ENCODE peak calls at places on chromosome 14, in four cellular contexts. Z, R, L and S are unnamed samples.

GRCh38 chr14:51419685-51420084 is 179.6 kb downstream of the TMX1 start:
- DNase-seq in Z (peak; percentile 32), R (no peak), L (no peak), S (no peak)

GRCh38 chr14:28294834-28295440 is 471.6 kb upstream of the FOXG1 start:
- DNase-seq in Z (peak; percentile 42), R (no peak), L (no peak), S (no peak)

GRCh38 chr14:69543341-69544249 is 31.1 kb downstream of the CCDC177 start:
- DNase-seq in Z (peak; percentile 80), R (peak; percentile 93), L (peak; percentile 46), S (no peak)

GRCh38 chr14:100115726-100116125 is 43.7 kb downstream of the DEGS2 start:
- DNase-seq in Z (no peak), R (no peak), L (no peak), S (no peak)

GRCh38 chr14:23055621-23056256 is 1.6 kb downstream of the CDH24 start:
- DNase-seq in Z (no peak), R (peak; percentile 29), L (no peak), S (peak; percentile 90)

GRCh38 chr14:72822946-72823611 is 70.8 kb downstream of the DPF3 start:
- DNase-seq in Z (no peak), R (no peak), L (no peak), S (no peak)

GRCh38 chr14:63766616-63767015 is 38.8 kb upstream of the SGPP1 start:
- DNase-seq in Z (no peak), R (no peak), L (no peak), S (no peak)

GRCh38 chr14:90295870-90296516 is 35.7 kb downstream of the NRDE2 start:
- DNase-seq in Z (no peak), R (peak; percentile 67), L (no peak), S (peak; percentile 50)

GRCh38 chr14:37973031-37973908 is 234.4 kb upstream of the SSTR1 start:
- DNase-seq in Z (no peak), R (no peak), L (no peak), S (no peak)

GRCh38 chr14:55884819-55885218 is 233.4 kb upstream of the PELI2 start:
- DNase-seq in Z (no peak), R (no peak), L (no peak), S (no peak)

GRCh38 chr14:79834856-79835255 is 376.4 kb downstream of the DIO2 start:
- DNase-seq in Z (no peak), R (no peak), L (no peak), S (no peak)

GRCh38 chr14:79836577-79836976 is 374.7 kb downstream of the DIO2 start:
- DNase-seq in Z (no peak), R (peak; percentile 66), L (no peak), S (no peak)

DNA sequence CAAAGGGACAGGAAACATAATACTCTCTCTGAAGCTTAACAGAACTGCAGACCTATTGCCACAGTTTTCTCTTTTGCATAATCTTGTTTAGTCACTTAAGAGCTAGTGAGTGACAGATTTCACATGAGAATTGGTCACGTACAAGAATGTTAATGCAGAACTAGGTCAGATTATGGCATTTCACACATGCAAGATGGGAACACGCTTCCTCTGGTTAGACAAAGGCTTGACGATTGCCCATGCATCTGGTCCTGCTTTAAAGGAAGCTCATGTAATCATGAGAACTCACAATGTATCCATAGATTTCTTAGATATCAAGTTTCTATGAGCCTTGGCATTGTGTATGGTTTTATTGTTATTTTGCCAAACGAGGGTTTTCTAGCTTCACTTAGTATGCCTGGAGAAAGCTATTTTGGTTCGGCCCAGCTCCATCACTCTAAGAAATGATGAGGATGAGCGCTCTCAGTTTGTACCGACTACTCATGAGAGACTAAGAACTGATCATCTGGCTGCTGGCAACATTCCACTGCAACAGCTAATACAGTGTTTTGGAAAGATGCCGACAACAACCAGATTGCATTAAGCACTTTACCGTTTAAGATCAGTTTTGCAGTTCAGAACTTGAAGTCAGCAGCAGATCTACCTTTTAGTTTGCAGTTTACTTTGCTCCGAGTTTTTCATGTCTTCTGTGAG is 380.0 kb downstream of the DIO2 start:
- DNase-seq in Z (no peak), R (peak; percentile 86), L (no peak), S (no peak)
- H3K4me3 ChIP-seq in Z (no peak overlapping the region), R (no peak overlapping the region), L (no peak overlapping the region), S (no peak overlapping the region)

DNA sequence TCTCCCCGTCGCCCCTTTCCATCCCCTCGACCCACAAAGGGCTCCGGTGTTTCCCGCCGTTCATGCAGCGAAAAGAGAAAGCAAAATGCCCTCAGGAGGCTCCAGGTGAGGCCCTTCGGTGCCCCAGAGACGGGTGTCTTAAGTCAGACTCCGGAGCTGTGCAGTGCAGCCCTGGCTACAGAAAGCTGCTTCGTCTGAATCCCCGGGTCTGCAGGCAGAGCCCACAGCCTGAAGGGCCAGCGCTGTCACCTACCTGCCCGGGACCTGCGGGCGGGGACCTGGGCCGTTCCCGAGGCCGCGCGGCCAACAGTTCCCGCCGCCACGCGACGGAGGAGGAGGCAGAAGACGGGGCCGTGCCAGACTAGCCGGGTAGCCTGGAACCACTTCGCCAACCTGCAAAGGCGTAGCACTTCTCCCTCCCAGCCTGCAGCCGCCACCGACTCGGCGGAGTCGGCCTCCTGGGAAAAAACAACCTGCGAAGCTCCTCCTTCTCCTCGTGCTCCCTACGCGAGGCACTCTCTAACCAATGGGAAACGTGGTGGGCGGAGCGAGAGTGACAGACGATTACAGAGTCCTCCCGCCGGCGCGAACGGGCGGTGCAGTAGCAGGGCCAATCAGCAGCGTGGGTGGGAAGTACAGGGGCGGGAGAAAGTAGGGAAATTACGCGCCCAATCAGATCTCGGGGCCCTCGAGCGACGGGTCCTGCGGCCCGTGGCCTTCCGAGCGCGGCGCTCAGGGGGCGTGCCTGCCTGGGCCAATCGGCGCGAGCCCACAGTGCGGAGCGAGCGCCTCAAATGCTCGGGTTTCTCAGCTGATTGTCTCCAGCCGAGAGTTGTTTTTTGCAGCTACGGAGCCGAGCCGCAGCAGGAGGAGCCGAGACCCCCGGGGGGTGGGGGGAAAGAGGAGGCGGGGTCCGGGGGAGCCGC is at the start of the genes GPR137C and TXNDC16:
- DNase-seq in Z (peak; percentile 99), R (peak; percentile 99), L (peak; percentile 100), S (peak; percentile 100)
- TF ChIP-seq POLR2A in Z (peak; percentile 47), R (peak; percentile 32), L (peak; percentile 96), S (no peak)

DNA sequence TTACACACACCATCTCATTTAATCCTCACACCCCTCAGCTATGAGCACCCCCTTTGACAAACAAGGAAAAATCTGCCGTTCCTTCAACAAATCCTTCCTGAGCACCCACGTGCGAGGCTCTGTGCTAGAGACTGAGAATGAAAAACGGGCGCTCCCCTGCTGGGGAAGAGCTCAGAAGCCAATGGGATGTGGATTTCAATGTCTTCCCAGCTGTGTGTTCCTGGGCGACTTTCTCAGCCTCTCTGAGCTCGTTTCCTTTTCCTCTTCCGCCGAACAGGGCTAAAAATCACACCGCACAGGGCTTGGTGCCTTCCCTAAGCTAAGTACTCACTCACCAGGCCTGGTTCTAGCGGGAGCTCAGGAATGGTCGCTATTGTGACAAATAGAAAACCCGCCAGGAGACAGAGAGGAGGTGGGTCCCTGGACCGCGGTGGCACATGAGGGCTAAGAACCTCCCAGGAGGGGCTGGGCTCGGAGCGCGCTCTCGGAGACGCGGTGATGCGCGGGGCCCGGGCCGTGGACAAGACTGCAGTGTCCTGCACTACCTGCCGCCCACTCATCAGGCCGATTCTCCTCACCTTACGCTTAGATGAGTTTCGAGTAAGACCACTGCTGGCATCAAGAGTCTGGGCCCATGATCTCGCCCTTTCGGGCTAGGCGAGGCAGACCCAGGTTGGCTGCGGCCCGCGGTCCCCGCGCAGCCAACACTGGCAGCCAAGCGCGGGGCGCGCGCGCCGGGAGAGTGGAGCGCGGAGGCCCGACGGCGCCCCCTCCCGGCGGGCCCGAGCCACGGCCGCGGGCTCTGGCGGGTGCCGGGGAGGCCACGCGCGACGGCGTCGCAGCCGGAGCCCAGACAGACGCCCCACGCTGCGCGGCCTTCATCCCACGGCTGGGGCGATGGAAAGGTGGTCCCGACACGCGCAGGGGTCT is 17.0 kb downstream of the ZDHHC22 start:
- DNase-seq in Z (peak; percentile 48), R (peak; percentile 16), L (peak; percentile 72), S (no peak)
- H3K4me3 ChIP-seq in Z (peak overlapping the region; percentile 47), R (peak overlapping the region; percentile 62), L (peak overlapping the region; percentile 57), S (peak overlapping the region; percentile 6)

GRCh38 chr14:21068521-21069387 is 1.4 kb upstream of the ARHGEF40 start:
- DNase-seq in Z (peak; percentile 53), R (peak; percentile 52), L (peak; percentile 63), S (no peak)

GRCh38 chr14:21071225-21072041 is 1.3 kb downstream of the ARHGEF40 start:
- DNase-seq in Z (peak; percentile 58), R (peak; percentile 95), L (peak; percentile 73), S (peak; percentile 97)

GRCh38 chr14:21069388-21070082 is 569 bp upstream of the ARHGEF40 start:
- DNase-seq in Z (no peak), R (peak; percentile 29), L (no peak), S (no peak)

GRCh38 chr14:21070610-21071224 is 613 bp downstream of the ARHGEF40 start:
- DNase-seq in Z (no peak), R (peak; percentile 46), L (no peak), S (no peak)

DNA sequence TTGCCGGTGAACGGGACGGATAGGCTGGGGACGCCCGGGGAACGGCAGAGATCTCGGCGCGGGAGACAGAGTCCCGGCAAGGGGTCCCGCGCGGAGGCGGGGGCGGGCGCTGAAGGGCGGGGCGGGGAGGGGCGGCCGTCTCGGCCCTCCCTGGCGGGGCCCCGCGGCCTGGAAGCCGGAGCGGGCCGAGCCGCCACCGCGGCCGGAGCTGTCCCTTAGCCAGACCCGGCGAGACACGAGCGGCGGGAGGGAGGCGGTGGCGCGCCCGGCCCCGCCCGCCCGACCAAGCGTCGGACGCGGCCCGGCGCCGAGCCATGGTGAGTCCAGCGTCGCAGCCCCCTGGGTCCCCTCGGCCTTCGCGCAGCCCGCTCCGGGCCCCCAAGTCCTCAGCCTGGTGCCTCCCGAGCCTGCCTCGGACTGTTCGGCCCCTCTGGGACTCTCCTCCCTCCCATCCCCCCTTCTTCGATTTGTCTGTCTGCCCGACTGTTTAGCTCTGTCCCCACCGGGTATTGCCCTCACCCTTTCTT is at the start of gene ARHGEF40:
- DNase-seq in Z (no peak), R (peak; percentile 33), L (peak; percentile 74), S (peak; percentile 90)
- TF ChIP-seq POLR2A in Z (no peak), R (no peak), L (no peak), S (no peak)

DNA sequence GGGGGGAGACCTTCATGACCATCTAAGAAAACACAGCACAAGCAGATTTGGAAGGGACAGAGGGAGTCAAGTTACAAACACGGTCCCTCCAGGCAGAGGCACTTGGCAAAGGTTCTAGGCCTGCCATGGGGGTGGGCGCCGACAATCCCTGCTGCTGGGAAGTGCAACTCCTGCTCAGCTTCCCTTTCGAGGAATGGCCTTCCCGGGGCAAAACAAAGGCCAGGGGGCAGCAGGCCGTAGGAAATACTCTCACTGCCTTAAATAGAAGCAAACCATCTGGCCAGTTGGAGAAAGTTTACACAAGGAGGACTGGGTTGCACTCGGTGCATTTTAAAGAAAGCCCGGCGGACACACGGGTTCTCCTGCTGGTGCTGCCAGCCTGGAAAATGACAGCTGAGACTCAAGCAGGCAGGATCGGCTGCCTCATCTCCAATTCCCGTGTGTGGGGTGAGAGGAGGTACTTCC is 65.8 kb downstream of the ITPK1 start:
- DNase-seq in Z (no peak), R (no peak), L (peak; percentile 44), S (no peak)
- H3K4me3 ChIP-seq in Z (no peak overlapping the region), R (no peak overlapping the region), L (no peak overlapping the region), S (no peak overlapping the region)